ENCODE peak calls at places on chromosomes 6 and 20, in eight cellular contexts. W is cardiac fibroblast; F is thoracic aorta; O is kidney; A is endodermal cell; Y is tibial artery; D is CD8-positive, alpha-beta T cell; S is AG10803. N is an unnamed sample.

GRCh38 chr20:53539516-53539915 is 54.1 kb downstream of the ZNF217 start:
- DNase-seq in W (no peak), F (no peak), O (no peak), A (no peak), Y (no peak), D (no peak), S (no peak), N (no peak)

GRCh38 chr6:41801380-41801779 is 13.9 kb downstream of the TOMM6 start:
- DNase-seq in W (peak), F (no peak), O (no peak), A (peak), Y (no peak), D (no peak), S (peak), N (peak)

GRCh38 chr20:15942130-15942529 is 631.1 kb downstream of the KIF16B start:
- DNase-seq in W (no peak), F (no peak), O (no peak), A (no peak), Y (no peak), D (no peak), S (peak), N (peak)

GRCh38 chr6:27825025-27825823 is 87.0 kb downstream of the OR2B2 start:
- DNase-seq in W (no peak), F (no peak), O (no peak), A (no peak), Y (no peak), D (no peak), S (no peak), N (peak)

GRCh38 chr6:3211681-3212080 is 15.8 kb downstream of the TUBB2B start:
- DNase-seq in W (peak), F (no peak), O (no peak), A (peak), Y (no peak), D (no peak), S (peak), N (no peak)

GRCh38 chr6:113595921-113596376 is 261.2 kb upstream of the MARCKS start:
- DNase-seq in W (peak), F (no peak), O (peak), A (no peak), Y (no peak), D (no peak), S (peak), N (peak)

GRCh38 chr20:35179292-35180212 is 7.7 kb downstream of the PROCR start:
- DNase-seq in W (no peak), F (no peak), O (no peak), A (no peak), Y (no peak), D (no peak), S (no peak), N (no peak)

GRCh38 chr6:158020811-158021210 is 39.1 kb downstream of the SYNJ2 start:
- DNase-seq in W (no peak), F (no peak), O (no peak), A (no peak), Y (no peak), D (no peak), S (no peak), N (no peak)

GRCh38 chr6:139520321-139520768 is 145.9 kb upstream of the CITED2 start:
- DNase-seq in W (no peak), F (no peak), O (no peak), A (no peak), Y (no peak), D (no peak), S (no peak), N (peak)

GRCh38 chr6:3526962-3527796 is 70.3 kb upstream of the SLC22A23 start:
- DNase-seq in W (peak), F (no peak), O (no peak), A (peak), Y (no peak), D (no peak), S (peak), N (peak)

GRCh38 chr20:21808863-21809664 is 103.6 kb downstream of the PAX1 start:
- DNase-seq in W (no peak), F (no peak), O (peak), A (peak), Y (no peak), D (no peak), S (no peak), N (peak)

GRCh38 chr20:37406010-37406998 is 60.4 kb downstream of the SRC start:
- DNase-seq in W (peak), F (no peak), O (no peak), A (peak), Y (no peak), D (no peak), S (no peak), N (no peak)

GRCh38 chr6:159163901-159164370 is 5.3 kb upstream of the FNDC1 start:
- DNase-seq in W (peak), F (no peak), O (no peak), A (no peak), Y (no peak), D (no peak), S (peak), N (peak)

GRCh38 chr6:134217516-134218140 is 100.3 kb downstream of the SGK1 start:
- DNase-seq in W (no peak), F (no peak), O (no peak), A (no peak), Y (no peak), D (no peak), S (peak), N (no peak)

GRCh38 chr6:32107447-32107846 is 1.7 kb downstream of the TNXB start:
- DNase-seq in W (peak), F (no peak), O (no peak), A (no peak), Y (peak), D (no peak), S (peak), N (no peak)

DNA sequence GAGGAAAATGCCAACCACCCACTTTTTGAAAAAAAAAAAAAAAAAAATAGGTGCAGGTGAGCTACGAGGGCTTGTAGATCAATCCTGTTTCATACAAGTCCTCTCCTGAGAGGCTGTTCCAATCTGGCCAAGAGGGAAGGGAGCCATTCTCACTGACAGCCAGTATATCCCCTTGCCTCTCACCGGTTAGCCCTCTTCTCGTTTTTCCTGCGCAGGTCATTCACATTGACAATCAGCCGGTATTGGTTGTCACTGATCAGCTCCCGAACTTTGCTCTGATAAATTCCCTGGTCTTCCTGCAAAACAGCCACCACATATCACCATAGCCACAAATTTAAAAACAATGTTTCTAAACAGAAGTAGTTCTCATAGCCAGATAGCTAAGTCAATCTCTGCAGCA is 1.4 kb downstream of the MCM3 start:
- DNase-seq in W (no peak), F (no peak), O (no peak), A (no peak), Y (no peak), D (no peak), S (no peak), N (no peak)
- H3K4me3 ChIP-seq in W (peak), F (no peak), O (peak), A (peak), Y (no peak), D (no peak), S (no peak), N (peak)

GRCh38 chr6:4844108-4844507 is 67.9 kb downstream of the CDYL start:
- DNase-seq in W (no peak), F (no peak), O (no peak), A (peak), Y (no peak), D (no peak), S (no peak), N (no peak)
- TF ChIP-seq CTCF in W (peak), F (no peak), O (no peak), A (peak), Y (no peak), D (no peak), S (peak), N (peak)

GRCh38 chr6:47308223-47308567 is 1.5 kb downstream of the TNFRSF21 start:
- DNase-seq in W (peak), F (no peak), O (no peak), A (peak), Y (no peak), D (no peak), S (no peak), N (no peak)

GRCh38 chr6:47309326-47310130 is at the start of gene TNFRSF21:
- DNase-seq in W (peak), F (peak), O (peak), A (peak), Y (peak), D (peak), S (peak), N (peak)

GRCh38 chr6:47307362-47308222 is 2.1 kb downstream of the TNFRSF21 start:
- DNase-seq in W (no peak), F (no peak), O (no peak), A (no peak), Y (no peak), D (no peak), S (no peak), N (no peak)

GRCh38 chr6:47308674-47309325 is 905 bp downstream of the TNFRSF21 start:
- DNase-seq in W (no peak), F (no peak), O (peak), A (peak), Y (no peak), D (no peak), S (peak), N (peak)

DNA sequence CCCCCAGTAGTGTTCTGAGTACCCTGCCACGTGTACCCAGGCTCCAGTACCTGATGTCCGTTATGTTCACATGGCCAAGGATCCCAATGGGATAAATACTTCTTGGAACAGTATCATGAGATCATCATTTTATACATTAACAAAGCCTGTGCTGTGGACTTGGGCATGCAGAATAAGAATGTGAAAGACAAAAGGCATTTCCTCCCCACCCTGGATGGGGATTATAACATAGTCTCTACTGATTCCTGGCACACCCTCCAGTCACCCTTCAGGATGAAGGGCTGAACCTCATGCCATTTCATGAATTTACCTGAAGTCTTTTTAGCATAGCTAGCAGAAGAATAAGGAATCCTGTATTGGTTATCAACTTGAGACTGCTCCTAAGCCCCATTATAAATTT is 2.8 kb downstream of the TNFRSF21 start:
- DNase-seq in W (peak), F (no peak), O (no peak), A (no peak), Y (no peak), D (no peak), S (peak), N (no peak)
- H3K4me3 ChIP-seq in W (no peak), F (no peak), O (peak), A (peak), Y (no peak), D (no peak), S (no peak), N (no peak)

GRCh38 chr20:2403291-2404052 is 22.8 kb downstream of the TGM6 start:
- DNase-seq in W (no peak), F (no peak), O (no peak), A (no peak), Y (no peak), D (no peak), S (no peak), N (no peak)

GRCh38 chr20:2399390-2399789 is 18.7 kb downstream of the TGM6 start:
- DNase-seq in W (no peak), F (no peak), O (no peak), A (no peak), Y (no peak), D (no peak), S (no peak), N (no peak)

GRCh38 chr20:2401527-2401926 is 20.8 kb downstream of the TGM6 start:
- DNase-seq in W (no peak), F (no peak), O (no peak), A (no peak), Y (no peak), D (no peak), S (no peak), N (no peak)

GRCh38 chr20:2400290-2400689 is 19.6 kb downstream of the TGM6 start:
- DNase-seq in W (no peak), F (no peak), O (no peak), A (no peak), Y (no peak), D (no peak), S (no peak), N (no peak)

DNA sequence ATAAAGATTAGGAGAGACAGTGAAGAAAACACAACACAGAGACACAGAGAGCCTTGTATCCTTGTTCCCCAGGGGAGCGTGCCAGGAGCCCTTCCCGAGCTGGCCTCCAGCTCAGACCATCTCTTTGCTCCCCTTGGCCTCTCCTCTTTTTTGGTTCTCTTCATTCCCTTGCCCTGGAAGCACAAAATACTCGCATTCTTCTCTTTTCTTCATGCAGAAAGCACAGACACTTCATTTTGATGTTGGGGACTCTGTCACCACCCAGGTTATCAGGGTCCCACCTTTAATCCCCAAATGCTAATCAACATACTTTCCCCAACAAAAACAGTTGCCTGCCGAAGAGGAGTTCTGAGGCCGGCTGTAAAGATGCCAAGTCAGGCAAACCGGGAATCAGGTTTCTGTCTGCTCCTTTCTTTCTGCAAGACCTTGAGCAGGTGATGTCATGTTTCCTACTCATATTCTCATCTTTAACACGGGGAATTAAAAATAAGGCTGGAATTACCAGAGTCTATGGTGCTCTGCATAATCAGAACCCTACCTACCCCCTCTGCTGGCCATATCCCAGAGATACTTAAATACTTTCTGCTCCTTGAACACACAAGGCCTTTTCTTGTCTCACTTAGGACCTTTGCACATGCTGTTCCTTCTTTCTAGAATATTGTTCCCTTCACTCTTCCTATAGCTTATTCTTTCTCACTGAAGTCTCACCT is 21.7 kb downstream of the TGM6 start:
- DNase-seq in W (peak), F (no peak), O (no peak), A (no peak), Y (no peak), D (no peak), S (peak), N (peak)
- TF ChIP-seq CTCF in W (peak), F (no peak), O (no peak), A (peak), Y (no peak), D (no peak), S (peak), N (peak)